ENCODE peak calls at places on chromosome 9, in six cellular contexts. Z is transverse colon, L is stomach, M is right atrium auricular region, R is GM12878, I is fibroblast of lung. J is an unnamed sample. For H3K4me1, the result is how much of the 10 kb centered on the place peaks cover.

GRCh38 chr9:91037511-91038482 is 236.2 kb downstream of the SYK start:
- DNase-seq in Z (peak), L (peak), M (peak), R (no peak), I (peak), J (peak)

GRCh38 chr9:35516481-35516880 is 26.6 kb downstream of the RUSC2 start:
- DNase-seq in Z (no peak), L (no peak), M (no peak), R (no peak), I (peak), J (peak)

GRCh38 chr9:112050544-112051475 is 124.3 kb downstream of the SUSD1 start:
- DNase-seq in Z (peak), L (peak), M (peak), R (no peak), I (peak), J (no peak)

GRCh38 chr9:83140061-83140460 is 77.1 kb upstream of the RASEF start:
- DNase-seq in Z (no peak), L (no peak), M (no peak), R (no peak), I (no peak), J (no peak)

GRCh38 chr9:114141553-114142548 is 13.5 kb upstream of the COL27A1 start:
- DNase-seq in Z (no peak), L (peak), M (no peak), R (no peak), I (peak), J (no peak)

GRCh38 chr9:132078369-132079356 is 1.0 kb downstream of the MED27 start:
- DNase-seq in Z (no peak), L (no peak), M (no peak), R (no peak), I (peak), J (no peak)

GRCh38 chr9:36486933-36487481 is 85.7 kb upstream of the MELK start:
- DNase-seq in Z (peak), L (peak), M (peak), R (no peak), I (no peak), J (peak)

GRCh38 chr9:125418404-125418803 is 156.8 kb downstream of the GAPVD1 start:
- DNase-seq in Z (no peak), L (no peak), M (no peak), R (no peak), I (peak), J (no peak)

GRCh38 chr9:122202099-122202498 is 26.7 kb downstream of the LHX6 start:
- DNase-seq in Z (no peak), L (peak), M (no peak), R (no peak), I (no peak), J (no peak)

GRCh38 chr9:102770704-102771103 is 224.4 kb upstream of the CYLC2 start:
- DNase-seq in Z (no peak), L (no peak), M (no peak), R (no peak), I (no peak), J (no peak)

GRCh38 chr9:110650261-110650660 is 18.3 kb upstream of the MUSK start:
- DNase-seq in Z (no peak), L (no peak), M (no peak), R (no peak), I (peak), J (no peak)

GRCh38 chr9:82670726-82671125 is 392.2 kb downstream of the RASEF start:
- DNase-seq in Z (no peak), L (no peak), M (no peak), R (no peak), I (no peak), J (no peak)

DNA sequence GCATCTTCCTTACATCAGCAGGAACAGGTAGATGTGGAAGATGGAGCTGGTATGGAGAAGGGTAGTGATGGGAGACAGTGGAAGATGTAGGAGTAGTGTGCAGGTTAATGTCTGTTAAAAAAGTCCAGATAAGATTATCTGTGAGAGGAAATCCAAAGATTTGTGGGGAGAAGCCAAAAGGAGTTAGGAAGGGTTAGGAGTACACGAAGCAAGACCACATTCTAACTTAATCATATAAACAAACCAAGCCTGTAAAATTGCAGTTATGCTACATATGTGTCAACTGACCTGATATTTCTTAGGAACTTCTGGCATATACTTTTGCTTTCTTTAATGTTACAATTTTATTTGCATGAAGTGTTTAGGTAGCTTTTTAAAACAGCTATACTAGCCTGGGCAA is 142.1 kb upstream of the DMRT1 start:
- DNase-seq in Z (no peak), L (no peak), M (no peak), R (no peak), I (no peak), J (no peak)
- H3K4me1 ChIP-seq in Z (under half), L (half or more), M (half or more), R (under half), I (under half), J (under half)

DNA sequence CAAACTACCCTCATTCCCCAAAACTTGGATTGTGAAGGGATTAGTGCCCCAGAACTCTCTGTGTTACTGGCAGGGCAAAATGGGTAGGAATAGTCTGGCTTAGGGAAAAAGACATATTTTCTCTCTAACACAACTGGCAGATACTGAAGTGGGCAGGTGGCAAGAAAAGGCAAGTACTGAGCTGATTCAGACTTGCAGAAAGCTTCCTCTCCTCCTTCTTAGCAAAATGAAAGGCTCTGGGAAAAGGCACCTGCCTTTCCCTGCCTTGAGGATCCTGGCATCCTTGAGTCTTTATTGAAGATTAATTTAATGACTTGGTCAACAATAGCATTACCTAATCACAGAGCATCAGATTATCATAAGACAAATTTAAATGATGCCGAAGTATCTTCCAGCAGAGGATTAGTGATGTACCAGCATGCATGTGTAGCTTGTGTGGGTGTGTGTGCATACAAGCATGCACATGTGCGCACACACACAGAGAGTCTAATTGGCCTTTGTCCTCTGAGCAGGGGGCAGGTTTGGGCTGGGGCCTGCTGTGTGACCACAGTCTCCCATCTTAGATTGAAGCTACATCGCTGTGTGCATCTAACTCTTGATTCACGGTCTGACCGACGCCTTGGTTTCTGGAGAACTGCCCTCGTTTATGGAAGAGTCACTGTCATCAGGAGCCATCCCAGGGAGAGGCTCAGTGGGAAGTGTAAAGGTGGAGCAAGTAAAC is 294.8 kb downstream of the AOPEP start:
- DNase-seq in Z (no peak), L (no peak), M (no peak), R (no peak), I (no peak), J (no peak)
- H3K4me1 ChIP-seq in Z (half or more), L (half or more), M (half or more), R (under half), I (under half), J (under half)

DNA sequence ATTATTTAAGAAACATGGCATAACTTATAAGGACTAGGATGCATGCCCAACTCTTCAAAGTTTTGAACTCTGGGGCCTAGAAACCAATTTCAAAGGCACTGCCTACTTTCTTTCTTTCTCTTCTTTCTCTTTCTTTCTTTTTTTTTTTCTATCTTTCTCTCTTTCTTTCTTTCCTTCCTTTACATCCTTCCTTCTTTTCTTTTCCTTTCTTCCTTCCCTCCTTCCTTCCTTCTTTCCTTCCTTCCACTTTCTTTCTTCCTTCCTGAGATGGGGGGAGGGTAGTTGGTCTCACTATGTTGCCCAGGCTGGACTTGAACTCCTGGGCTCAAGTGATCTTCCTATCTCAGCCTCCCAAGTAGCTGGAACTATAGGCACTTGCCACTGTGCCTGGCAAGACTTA is 15.9 kb upstream of the TOMM5 start:
- DNase-seq in Z (no peak), L (no peak), M (no peak), R (no peak), I (no peak), J (no peak)
- H3K4me1 ChIP-seq in Z (under half), L (under half), M (under half), R (under half), I (under half), J (under half)

DNA sequence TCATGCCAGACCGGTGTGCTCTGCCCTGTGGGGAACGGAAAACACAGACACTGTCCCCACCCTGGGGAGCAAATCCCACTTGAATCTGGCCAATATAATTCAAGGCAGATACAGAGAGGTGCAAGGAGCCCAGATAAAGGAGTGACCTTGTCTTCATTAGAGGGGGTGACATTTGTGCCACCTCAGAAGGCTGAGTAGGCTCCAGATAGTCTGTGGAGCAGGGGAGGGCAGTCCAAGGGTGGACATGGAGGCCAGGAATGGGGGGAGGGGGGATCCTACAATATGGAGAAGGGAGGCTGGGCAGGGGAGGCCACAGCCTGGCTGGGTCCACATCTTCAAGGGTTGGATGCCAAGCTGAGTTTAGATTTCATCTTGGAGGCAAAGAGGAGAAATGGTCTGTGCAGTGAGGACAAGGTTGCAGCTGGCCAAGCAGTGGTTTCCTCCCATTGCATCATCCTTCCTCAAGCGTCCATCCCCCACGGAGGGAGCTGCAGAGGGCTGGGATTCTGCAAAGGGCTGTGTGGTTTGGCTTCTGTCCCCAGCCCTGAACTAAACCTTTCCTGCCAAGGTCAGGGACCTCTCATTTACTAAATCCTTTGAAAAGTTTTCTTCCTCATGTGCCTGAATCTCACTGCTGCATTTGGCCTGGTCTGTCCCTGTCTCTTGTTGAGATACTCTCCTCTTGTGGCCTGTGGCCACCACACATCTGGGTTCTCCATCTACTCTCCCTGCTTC is 60.1 kb downstream of the GALNT12 start:
- DNase-seq in Z (peak), L (peak), M (peak), R (no peak), I (peak), J (no peak)
- H3K4me1 ChIP-seq in Z (under half), L (under half), M (half or more), R (under half), I (under half), J (under half)

J was measured in Caco-2.